ENCODE peak calls at places on chromosomes 13 and 19, in ten cellular contexts. B is left cardiac atrium; K is HS-5; I is RCC 7860; E is NCI-H2171; M is NCI-H460; A is effector memory CD8-positive, alpha-beta T cell; P is endodermal cell; N is LHCN-M2; X is dorsolateral prefrontal cortex. V is an unnamed sample.

GRCh38 chr19:15195381-15195964 is 5.3 kb downstream of the NOTCH3 start:
- DNase-seq in A (no peak), X (no peak), K (no peak), B (peak), P (peak), E (peak), N (peak), M (no peak), I (no peak), V (no peak)

GRCh38 chr19:35712529-35712909 is 5.3 kb upstream of the KMT2B start:
- DNase-seq in X (no peak), N (no peak), B (no peak), E (no peak), I (no peak), K (no peak), A (no peak), M (no peak), P (no peak), V (no peak)

GRCh38 chr19:17944301-17944700 is 11.5 kb downstream of the CCDC124 start:
- DNase-seq in I (peak), A (no peak), M (no peak), B (peak), K (peak), P (no peak), E (no peak), N (peak), X (no peak), V (peak)

GRCh38 chr13:112146073-112146360 is 79.1 kb downstream of the SOX1 start:
- DNase-seq in A (no peak), E (no peak), I (no peak), N (no peak), P (peak), X (peak), M (no peak), B (no peak), K (no peak), V (no peak)

GRCh38 chr13:110304256-110304655 is 2.7 kb downstream of the COL4A1 start:
- DNase-seq in E (no peak), P (no peak), A (no peak), I (peak), M (no peak), N (peak), X (no peak), K (no peak), B (no peak), V (no peak)

GRCh38 chr13:112931028-112931934 is 37.7 kb upstream of the MCF2L start:
- DNase-seq in A (no peak), K (no peak), P (peak), X (no peak), I (peak), B (peak), M (peak), E (peak), N (peak), V (no peak)

GRCh38 chr13:62512194-62513141 is 1096.8 kb upstream of the PCDH20 start:
- DNase-seq in K (no peak), I (peak), P (peak), M (peak), N (no peak), B (no peak), E (no peak), A (no peak), X (peak), V (no peak)

GRCh38 chr13:103898481-103898880 is 832.3 kb upstream of the SLC10A2 start:
- DNase-seq in M (no peak), A (no peak), X (no peak), N (no peak), E (no peak), P (peak), K (no peak), B (no peak), I (no peak), V (no peak)

GRCh38 chr19:14556662-14557188 is 15.1 kb downstream of the NDUFB7 start:
- DNase-seq in N (peak), I (peak), E (no peak), X (peak), P (peak), A (peak), B (peak), M (peak), K (no peak), V (no peak)

GRCh38 chr13:26710166-26710565 is 50.4 kb downstream of the GPR12 start:
- DNase-seq in P (no peak), M (no peak), N (peak), A (no peak), E (no peak), X (no peak), I (no peak), K (no peak), B (no peak), V (no peak)

GRCh38 chr13:42363941-42364612 is 92.1 kb downstream of the AKAP11 start:
- DNase-seq in P (peak), X (no peak), K (no peak), A (no peak), B (no peak), E (no peak), I (peak), N (peak), M (no peak), V (no peak)

GRCh38 chr13:44384778-44385177 is 11.2 kb downstream of the SERP2 start:
- DNase-seq in E (no peak), N (no peak), P (no peak), A (no peak), K (no peak), I (no peak), M (no peak), B (no peak), X (no peak), V (no peak)

GRCh38 chr19:30744741-30745475 is 372.7 kb downstream of the ZNF536 start:
- DNase-seq in N (no peak), I (no peak), K (no peak), A (no peak), M (no peak), X (no peak), P (no peak), E (no peak), B (no peak), V (no peak)

GRCh38 chr13:78562237-78562889 is 41.0 kb downstream of the POU4F1 start:
- DNase-seq in E (no peak), P (no peak), M (no peak), N (no peak), A (no peak), X (no peak), I (no peak), B (no peak), K (no peak), V (no peak)

GRCh38 chr13:31007392-31007791 is 74.9 kb downstream of the TEX26 start:
- DNase-seq in I (no peak), K (no peak), E (no peak), B (no peak), M (no peak), X (no peak), P (peak), A (no peak), N (no peak), V (no peak)

GRCh38 chr19:7550987-7551761 is 15.7 kb downstream of the PNPLA6 start:
- DNase-seq in B (peak), A (no peak), X (peak), M (no peak), P (peak), I (no peak), K (no peak), N (peak), E (peak), V (no peak)

GRCh38 chr13:110419391-110419791 is 112.3 kb downstream of the COL4A2 start:
- DNase-seq in B (no peak), E (no peak), A (no peak), M (no peak), P (no peak), X (no peak), K (no peak), N (no peak), I (no peak), V (no peak)

GRCh38 chr19:1929051-1929742 is 11.8 kb upstream of the CSNK1G2 start:
- DNase-seq in B (peak), I (peak), K (no peak), M (peak), E (peak), P (peak), N (peak), A (peak), X (peak), V (peak)

GRCh38 chr13:73001971-73002370 is 56.8 kb upstream of the KLF5 start:
- DNase-seq in K (no peak), N (no peak), X (no peak), I (no peak), B (no peak), A (no peak), M (no peak), E (no peak), P (no peak), V (no peak)

GRCh38 chr19:2291185-2291751 is 9.3 kb upstream of the PEAK3 start:
- DNase-seq in P (peak), E (no peak), K (no peak), B (no peak), X (no peak), M (no peak), N (no peak), I (no peak), A (no peak), V (no peak)

GRCh38 chr19:45643927-45644771 is 5.0 kb upstream of the EML2 start:
- DNase-seq in B (no peak), I (no peak), P (peak), X (no peak), N (no peak), E (no peak), A (no peak), M (no peak), K (no peak), V (no peak)

GRCh38 chr13:109816979-109817275 is 30.5 kb upstream of the IRS2 start:
- DNase-seq in M (no peak), N (peak), P (no peak), E (no peak), X (no peak), A (no peak), K (no peak), B (no peak), I (no peak), V (no peak)

GRCh38 chr13:73883162-73883561 is 251.0 kb downstream of the KLF12 start:
- DNase-seq in A (no peak), N (no peak), P (no peak), K (no peak), I (no peak), M (no peak), B (no peak), E (no peak), X (no peak), V (no peak)

GRCh38 chr13:52695856-52696255 is 43.2 kb downstream of the SUGT1 start:
- DNase-seq in X (no peak), A (no peak), P (no peak), M (no peak), B (no peak), K (no peak), N (peak), E (no peak), I (no peak), V (no peak)

GRCh38 chr13:98384739-98385138 is 192.2 kb downstream of the STK24 start:
- DNase-seq in P (no peak), X (no peak), E (no peak), K (no peak), B (no peak), A (no peak), M (no peak), N (peak), I (no peak), V (no peak)

GRCh38 chr19:23790641-23791488 is 32.2 kb upstream of the ZNF681 start:
- DNase-seq in B (no peak), N (no peak), E (no peak), I (no peak), P (no peak), M (no peak), A (no peak), X (no peak), K (no peak), V (no peak)

GRCh38 chr19:40419066-40419612 is 6.0 kb upstream of the PRX start:
- DNase-seq in I (no peak), X (no peak), A (no peak), P (no peak), E (peak), N (no peak), M (no peak), B (no peak), K (no peak), V (no peak)

GRCh38 chr13:103140001-103140671 is 73.9 kb upstream of the SLC10A2 start:
- DNase-seq in M (no peak), N (peak), X (no peak), I (peak), P (peak), A (no peak), K (no peak), B (no peak), E (no peak), V (peak)

GRCh38 chr19:33486936-33487793 is 34.4 kb downstream of the PEPD start:
- DNase-seq in A (no peak), I (no peak), N (peak), E (peak), B (no peak), P (no peak), X (no peak), M (no peak), K (no peak), V (no peak)

GRCh38 chr13:98285317-98285716 is 108.2 kb upstream of the RNF113B start:
- DNase-seq in X (no peak), K (no peak), B (no peak), P (no peak), N (peak), E (peak), A (no peak), M (no peak), I (no peak), V (no peak)

GRCh38 chr13:75135325-75135825 is 346.6 kb downstream of the TBC1D4 start:
- DNase-seq in M (no peak), N (peak), P (no peak), K (peak), I (peak), B (no peak), E (no peak), X (no peak), A (no peak), V (no peak)

GRCh38 chr13:79525051-79525450 is 44.1 kb downstream of the NDFIP2 start:
- DNase-seq in E (no peak), M (no peak), K (no peak), I (no peak), X (no peak), P (no peak), B (no peak), A (no peak), N (no peak), V (no peak)

GRCh38 chr19:23255700-23256099 is 5.5 kb upstream of the ZNF724 start:
- DNase-seq in B (no peak), P (no peak), K (no peak), I (no peak), X (no peak), A (no peak), M (no peak), E (no peak), N (no peak), V (no peak)

GRCh38 chr13:26784704-26785639 is 24.4 kb upstream of the GPR12 start:
- DNase-seq in P (peak), I (no peak), X (no peak), A (no peak), K (no peak), E (no peak), M (no peak), N (no peak), B (no peak), V (no peak)

GRCh38 chr13:114062754-114063153 is 69.7 kb downstream of the RASA3 start:
- DNase-seq in K (no peak), P (no peak), A (no peak), I (no peak), X (no peak), M (no peak), B (no peak), E (no peak), N (no peak), V (no peak)

GRCh38 chr13:97849305-97849704 is 104.2 kb upstream of the IPO5 start:
- DNase-seq in A (no peak), M (no peak), B (no peak), X (no peak), I (peak), E (no peak), K (peak), N (peak), P (peak), V (no peak)

GRCh38 chr13:94195715-94196114 is 283.8 kb downstream of the DCT start:
- DNase-seq in I (peak), A (no peak), B (no peak), K (peak), E (no peak), P (no peak), M (no peak), X (no peak), N (peak), V (no peak)

GRCh38 chr13:30362869-30363268 is 55.5 kb upstream of the KATNAL1 start:
- DNase-seq in A (no peak), X (no peak), E (no peak), P (no peak), I (no peak), B (no peak), M (no peak), K (no peak), N (peak), V (no peak)

GRCh38 chr19:53091413-53091812 is 11.8 kb downstream of the ZNF160 start:
- DNase-seq in N (no peak), E (no peak), K (no peak), I (no peak), X (no peak), P (peak), B (no peak), M (no peak), A (no peak), V (no peak)